ENCODE peak calls at places on chromosomes 5 and 9, in five cellular contexts. One of them, this sample, is unnamed.

GRCh38 chr5:93601433-93602175 is 18.6 kb downstream of the NR2F1 start:
- DNase-seq in adrenal gland: no peak
- DNase-seq in HFFc6: no peak
- DNase-seq in IMR-90: peak; percentile 91
- DNase-seq in psoas muscle: no peak
- DNase-seq in this sample: no peak

GRCh38 chr5:15585826-15586591 is 86.0 kb downstream of the FBXL7 start:
- DNase-seq in psoas muscle: no peak
- DNase-seq in IMR-90: no peak
- DNase-seq in HFFc6: peak; percentile 18
- DNase-seq in adrenal gland: no peak
- DNase-seq in this sample: no peak

GRCh38 chr9:83155733-83156132 is 92.8 kb upstream of the RASEF start:
- DNase-seq in adrenal gland: no peak
- DNase-seq in psoas muscle: no peak
- DNase-seq in HFFc6: no peak
- DNase-seq in IMR-90: no peak
- DNase-seq in this sample: no peak

GRCh38 chr5:53089481-53089976 is 20.0 kb downstream of the MOCS2 start:
- DNase-seq in HFFc6: no peak
- DNase-seq in psoas muscle: no peak
- DNase-seq in IMR-90: peak; percentile 34
- DNase-seq in adrenal gland: no peak
- DNase-seq in this sample: no peak

GRCh38 chr5:83469075-83469474 is 2.5 kb upstream of the VCAN start:
- DNase-seq in adrenal gland: no peak
- DNase-seq in HFFc6: no peak
- DNase-seq in IMR-90: no peak
- DNase-seq in psoas muscle: no peak
- DNase-seq in this sample: no peak

GRCh38 chr5:36877667-36878420 is 1.3 kb downstream of the NIPBL start:
- DNase-seq in HFFc6: peak; percentile 32
- DNase-seq in psoas muscle: no peak
- DNase-seq in adrenal gland: no peak
- DNase-seq in IMR-90: peak; percentile 37
- DNase-seq in this sample: peak; percentile 69

GRCh38 chr5:6705959-6706358 is 7.3 kb upstream of the TENT4A start:
- DNase-seq in IMR-90: no peak
- DNase-seq in HFFc6: no peak
- DNase-seq in adrenal gland: no peak
- DNase-seq in psoas muscle: no peak
- DNase-seq in this sample: no peak

GRCh38 chr9:125613156-125613555 is 93.9 kb downstream of the MAPKAP1 start:
- DNase-seq in psoas muscle: no peak
- DNase-seq in HFFc6: no peak
- DNase-seq in IMR-90: no peak
- DNase-seq in adrenal gland: no peak
- DNase-seq in this sample: no peak

GRCh38 chr5:146475906-146476305 is 28.8 kb downstream of the TCERG1 start:
- DNase-seq in adrenal gland: no peak
- DNase-seq in psoas muscle: no peak
- DNase-seq in IMR-90: peak; percentile 2
- DNase-seq in HFFc6: no peak
- DNase-seq in this sample: no peak

DNA sequence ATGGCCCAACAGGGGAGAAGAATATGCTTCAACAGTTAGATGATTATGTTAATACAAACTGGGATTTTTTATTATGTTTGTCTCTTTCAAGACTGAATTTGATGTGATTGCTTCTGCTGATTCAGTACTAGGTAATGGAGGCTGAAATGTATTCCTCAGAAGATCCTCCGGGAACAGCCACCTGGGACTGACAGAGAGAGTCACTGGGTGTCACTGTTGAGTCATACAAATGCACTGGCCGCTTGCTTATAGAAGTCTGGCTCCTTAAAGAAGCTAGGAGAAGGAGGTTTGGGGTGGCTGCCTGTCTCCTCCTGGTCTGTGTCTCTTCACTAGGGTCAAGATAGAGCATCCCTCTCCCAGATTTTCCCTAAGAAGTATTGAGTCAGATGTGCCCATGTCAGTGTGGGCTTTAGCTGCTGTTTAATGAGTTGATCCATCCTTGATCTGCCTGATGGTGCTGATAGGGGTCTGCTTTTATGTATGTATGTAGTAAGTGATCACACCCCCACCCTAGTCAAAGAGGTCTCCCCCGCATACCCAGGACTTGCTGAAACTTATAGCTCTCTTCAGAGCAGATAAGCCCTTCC is 773.4 kb downstream of the BRINP1 start:
- DNase-seq in IMR-90: no peak
- DNase-seq in adrenal gland: peak; percentile 23
- DNase-seq in HFFc6: peak; percentile 59
- DNase-seq in psoas muscle: no peak
- DNase-seq in this sample: peak; percentile 73
- TF ChIP-seq CTCF in IMR-90: no peak
- TF ChIP-seq CTCF in adrenal gland: no peak
- TF ChIP-seq CTCF in HFFc6: peak; percentile 67
- TF ChIP-seq CTCF in psoas muscle: peak; percentile 16
- TF ChIP-seq CTCF in this sample: peak; percentile 57

GRCh38 chr5:101590384-101590783 is 687.3 kb upstream of the ST8SIA4 start:
- DNase-seq in adrenal gland: no peak
- DNase-seq in IMR-90: no peak
- DNase-seq in psoas muscle: no peak
- DNase-seq in HFFc6: no peak
- DNase-seq in this sample: peak; percentile 21
- TF ChIP-seq CTCF in adrenal gland: no peak
- TF ChIP-seq CTCF in IMR-90: no peak
- TF ChIP-seq CTCF in psoas muscle: no peak
- TF ChIP-seq CTCF in HFFc6: peak; percentile 20
- TF ChIP-seq CTCF in this sample: peak; percentile 26

GRCh38 chr5:31023105-31023504 is 170.4 kb upstream of the CDH6 start:
- DNase-seq in adrenal gland: no peak
- DNase-seq in HFFc6: no peak
- DNase-seq in psoas muscle: no peak
- DNase-seq in IMR-90: peak; percentile 90
- DNase-seq in this sample: no peak

GRCh38 chr5:31029925-31030324 is 163.6 kb upstream of the CDH6 start:
- DNase-seq in HFFc6: no peak
- DNase-seq in adrenal gland: no peak
- DNase-seq in IMR-90: no peak
- DNase-seq in psoas muscle: no peak
- DNase-seq in this sample: no peak

GRCh38 chr5:31033295-31033694 is 160.2 kb upstream of the CDH6 start:
- DNase-seq in HFFc6: no peak
- DNase-seq in adrenal gland: no peak
- DNase-seq in IMR-90: peak; percentile 68
- DNase-seq in psoas muscle: no peak
- DNase-seq in this sample: no peak

DNA sequence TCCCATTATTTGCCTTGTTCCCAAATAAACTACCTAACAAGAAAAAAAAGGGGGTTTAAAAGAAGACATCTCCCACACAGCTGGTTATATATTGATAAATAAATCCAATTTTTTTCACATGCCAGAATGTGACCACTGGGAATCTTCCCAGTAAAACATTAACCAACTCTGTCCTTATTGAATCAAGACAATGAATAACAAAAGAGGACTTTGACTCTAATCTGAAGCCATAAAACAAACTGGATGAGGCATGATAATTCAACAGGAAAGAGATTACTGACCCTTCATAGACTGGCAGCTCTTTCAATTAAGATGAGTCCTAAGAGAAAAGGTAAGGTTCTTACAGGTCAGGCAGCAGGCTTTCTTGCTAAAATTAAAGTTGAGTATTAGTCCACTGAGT is 165.8 kb upstream of the CDH6 start:
- DNase-seq in psoas muscle: no peak
- DNase-seq in adrenal gland: no peak
- DNase-seq in HFFc6: no peak
- DNase-seq in IMR-90: no peak
- DNase-seq in this sample: no peak
- TF ChIP-seq CTCF in psoas muscle: no peak
- TF ChIP-seq CTCF in adrenal gland: no peak
- TF ChIP-seq CTCF in HFFc6: no peak
- TF ChIP-seq CTCF in IMR-90: no peak
- TF ChIP-seq CTCF in this sample: no peak

GRCh38 chr5:9885164-9885563 is 255.0 kb upstream of the TAS2R1 start:
- DNase-seq in HFFc6: no peak
- DNase-seq in adrenal gland: no peak
- DNase-seq in psoas muscle: no peak
- DNase-seq in IMR-90: no peak
- DNase-seq in this sample: no peak
- TF ChIP-seq CTCF in HFFc6: no peak
- TF ChIP-seq CTCF in adrenal gland: no peak
- TF ChIP-seq CTCF in psoas muscle: no peak
- TF ChIP-seq CTCF in IMR-90: no peak
- TF ChIP-seq CTCF in this sample: no peak

DNA sequence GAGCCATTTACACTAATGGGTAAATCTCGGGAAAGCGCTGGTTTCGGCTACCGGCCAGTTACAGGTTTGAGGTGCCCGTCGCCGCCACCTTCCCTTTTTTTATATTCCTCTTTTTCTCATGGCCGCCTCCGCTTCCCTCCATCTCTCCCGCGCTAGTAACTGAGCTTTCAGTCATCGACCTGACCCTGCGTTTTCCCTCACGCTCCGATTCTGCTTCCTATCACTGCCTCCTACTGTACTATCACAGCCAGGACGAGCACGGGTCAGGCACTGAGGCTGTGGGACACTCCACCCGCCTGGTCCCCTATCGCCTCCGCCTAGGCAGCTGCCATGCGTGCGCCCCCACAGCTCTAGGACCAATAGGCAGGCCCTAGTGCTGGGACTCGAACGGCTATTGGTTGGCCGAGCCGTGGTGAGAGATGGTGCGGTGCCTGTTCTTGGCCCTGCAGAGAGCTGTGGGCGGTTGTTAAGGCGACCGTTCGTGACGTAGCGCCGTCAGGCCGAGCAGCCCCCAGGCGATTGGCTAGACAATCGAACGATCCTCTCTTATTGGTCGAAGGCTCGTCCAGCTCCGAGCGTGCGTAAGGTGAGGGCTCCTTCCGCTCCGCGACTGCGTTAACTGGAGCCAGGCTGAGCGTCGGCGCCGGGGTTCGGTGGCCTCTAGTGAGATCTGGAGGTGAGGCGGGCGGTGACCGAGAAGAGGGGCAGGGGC is at the start of gene HMGCR:
- DNase-seq in IMR-90: peak; percentile 100
- DNase-seq in psoas muscle: peak; percentile 99
- DNase-seq in HFFc6: peak; percentile 100
- DNase-seq in adrenal gland: peak; percentile 100
- DNase-seq in this sample: peak; percentile 99
- TF ChIP-seq CTCF in IMR-90: peak; percentile 38
- TF ChIP-seq CTCF in psoas muscle: no peak
- TF ChIP-seq CTCF in HFFc6: peak; percentile 49
- TF ChIP-seq CTCF in adrenal gland: no peak
- TF ChIP-seq CTCF in this sample: no peak

DNA sequence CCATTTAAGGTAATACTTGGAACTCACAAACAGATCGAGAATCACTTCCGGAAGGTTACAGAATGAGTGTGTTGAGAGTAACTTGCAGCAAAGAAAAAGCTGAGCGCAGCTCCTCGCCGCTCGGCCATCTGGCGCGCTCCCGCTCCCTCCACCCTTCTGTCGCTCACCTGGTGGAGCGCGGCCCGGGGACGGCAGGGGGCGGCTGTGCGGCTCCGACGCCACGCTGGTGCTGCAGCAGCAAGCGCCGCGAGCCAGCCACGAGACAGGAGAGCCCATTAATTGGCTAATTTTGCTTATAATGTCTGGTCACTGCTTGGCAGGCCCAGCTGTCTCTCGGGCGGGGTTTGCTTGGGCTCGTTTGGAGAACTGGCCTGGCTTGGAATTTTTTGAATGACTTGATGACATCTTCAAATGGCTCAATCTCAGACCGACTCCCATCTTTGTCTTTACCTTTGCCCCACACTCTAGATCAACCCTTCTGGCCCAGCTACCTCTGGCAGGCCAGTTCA is 601.8 kb downstream of the CCDC171 start:
- DNase-seq in IMR-90: no peak
- DNase-seq in psoas muscle: peak; percentile 66
- DNase-seq in adrenal gland: no peak
- DNase-seq in HFFc6: no peak
- DNase-seq in this sample: no peak
- TF ChIP-seq CTCF in IMR-90: no peak
- TF ChIP-seq CTCF in psoas muscle: no peak
- TF ChIP-seq CTCF in adrenal gland: no peak
- TF ChIP-seq CTCF in HFFc6: no peak
- TF ChIP-seq CTCF in this sample: no peak

GRCh38 chr5:138653502-138653901 is 78.3 kb upstream of the HSPA9 start:
- DNase-seq in IMR-90: peak; percentile 35
- DNase-seq in adrenal gland: no peak
- DNase-seq in HFFc6: peak; percentile 17
- DNase-seq in psoas muscle: no peak
- DNase-seq in this sample: peak; percentile 66
- TF ChIP-seq CTCF in IMR-90: peak; percentile 42
- TF ChIP-seq CTCF in adrenal gland: no peak
- TF ChIP-seq CTCF in HFFc6: peak; percentile 54
- TF ChIP-seq CTCF in psoas muscle: no peak
- TF ChIP-seq CTCF in this sample: peak; percentile 51

This sample was measured in MCF 10A.